ENCODE peak calls at places on chromosomes 3 and 15, in eight cellular contexts. R is DND-41, J is cardiac muscle cell, D is fibroblast of lung, X is lower lobe of right lung, H is right atrium auricular region, S is sigmoid colon, Z is body of pancreas. Y is an unnamed sample. For H3K27me3, the result is how much of the 10 kb centered on the place peaks cover.

GRCh38 chr3:1232276-1232675 is 139.5 kb downstream of the CNTN6 start:
- DNase-seq in J (no peak), X (no peak), D (no peak), R (no peak), Z (no peak), S (no peak), H (no peak), Y (no peak)

GRCh38 chr3:157130138-157130880 is 29.6 kb downstream of the CCNL1 start:
- DNase-seq in Z (peak), D (peak), H (peak), R (peak), X (peak), J (peak), S (peak), Y (peak)

GRCh38 chr3:29465836-29466235 is 185.0 kb downstream of the RBMS3 start:
- DNase-seq in H (no peak), D (peak), J (no peak), R (no peak), Z (no peak), S (no peak), X (no peak), Y (peak)

GRCh38 chr15:77983708-77984445 is 93.6 kb downstream of the TBC1D2B start:
- DNase-seq in S (peak), Z (no peak), H (no peak), X (no peak), J (no peak), R (no peak), D (peak), Y (no peak)

GRCh38 chr3:13013994-13014754 is 59.1 kb downstream of the IQSEC1 start:
- DNase-seq in H (no peak), J (no peak), Z (no peak), D (no peak), X (peak), S (peak), R (no peak), Y (no peak)

GRCh38 chr3:184315871-184316661 is 1.7 kb downstream of the EIF4G1 start:
- DNase-seq in Z (peak), X (no peak), R (no peak), D (peak), H (no peak), S (no peak), J (no peak), Y (no peak)

GRCh38 chr3:168273917-168274316 is 178.2 kb upstream of the GOLIM4 start:
- DNase-seq in X (no peak), R (no peak), Z (no peak), H (no peak), D (no peak), S (no peak), J (no peak), Y (no peak)

GRCh38 chr3:24365168-24365567 is 129.5 kb downstream of the THRB start:
- DNase-seq in D (peak), Z (peak), R (no peak), H (peak), X (no peak), S (no peak), J (no peak), Y (peak)

GRCh38 chr15:73897441-73898261 is 24.3 kb downstream of the TBC1D21 start:
- DNase-seq in J (peak), S (no peak), H (no peak), D (peak), R (peak), Z (peak), X (peak), Y (peak)

GRCh38 chr3:186670148-186670547 is 4.3 kb downstream of the HRG start:
- DNase-seq in J (no peak), R (no peak), H (no peak), D (no peak), Z (no peak), S (no peak), X (no peak), Y (no peak)

GRCh38 chr3:119500265-119500664 is 1.9 kb downstream of the TIMMDC1 start:
- DNase-seq in S (no peak), J (no peak), D (no peak), H (no peak), Z (no peak), R (no peak), X (no peak), Y (no peak)

GRCh38 chr15:80887148-80887547 is 102.5 kb downstream of the MESD start:
- DNase-seq in J (no peak), D (no peak), S (no peak), R (no peak), H (no peak), Z (no peak), X (no peak), Y (no peak)

GRCh38 chr3:69161587-69162196 is 39.3 kb upstream of the LMOD3 start:
- DNase-seq in Z (peak), H (no peak), D (peak), R (peak), S (no peak), J (peak), X (no peak), Y (peak)

GRCh38 chr3:140898340-140899180 is 43.1 kb upstream of the SLC25A36 start:
- DNase-seq in S (no peak), J (peak), D (peak), H (no peak), X (no peak), R (peak), Z (peak), Y (no peak)

GRCh38 chr15:101188517-101189340 is 63.1 kb downstream of the CHSY1 start:
- DNase-seq in Z (no peak), J (no peak), X (no peak), R (no peak), D (peak), S (no peak), H (no peak), Y (no peak)

GRCh38 chr3:46849098-46849631 is 14.1 kb downstream of the MYL3 start:
- DNase-seq in J (no peak), S (no peak), Z (peak), H (peak), X (no peak), R (no peak), D (no peak), Y (no peak)

GRCh38 chr15:31325432-31325975 is 1.1 kb upstream of the KLF13 start:
- DNase-seq in X (peak), S (peak), J (peak), D (peak), Z (peak), H (peak), R (peak), Y (peak)

GRCh38 chr3:109923431-109923830 is 586.1 kb upstream of the DPPA4 start:
- DNase-seq in J (no peak), X (no peak), H (no peak), R (no peak), D (no peak), Z (no peak), S (no peak), Y (no peak)

GRCh38 chr15:42084465-42085235 is 9.7 kb downstream of the PLA2G4D start:
- DNase-seq in X (peak), J (peak), D (peak), Z (peak), R (no peak), H (peak), S (no peak), Y (peak)

GRCh38 chr3:66481071-66482001 is 19.5 kb downstream of the LRIG1 start:
- DNase-seq in J (no peak), H (no peak), D (peak), R (no peak), X (no peak), S (no peak), Z (peak), Y (no peak)

GRCh38 chr3:196563721-196564225 is 4.6 kb downstream of the WDR53 start:
- DNase-seq in Z (no peak), J (no peak), H (no peak), S (no peak), D (no peak), X (no peak), R (no peak), Y (no peak)

GRCh38 chr15:85412956-85413854 is 32.8 kb downstream of the AKAP13 start:
- DNase-seq in S (peak), Z (peak), D (peak), H (peak), J (no peak), R (peak), X (peak), Y (peak)

GRCh38 chr15:43723151-43723550 is 23.1 kb upstream of the PDIA3 start:
- DNase-seq in Z (no peak), R (no peak), J (no peak), S (no peak), X (no peak), H (no peak), D (no peak), Y (no peak)
- H3K27me3 ChIP-seq in Z (under half), R (under half), J (under half), S (under half), X (under half), H (under half), D (under half), Y (under half)

DNA sequence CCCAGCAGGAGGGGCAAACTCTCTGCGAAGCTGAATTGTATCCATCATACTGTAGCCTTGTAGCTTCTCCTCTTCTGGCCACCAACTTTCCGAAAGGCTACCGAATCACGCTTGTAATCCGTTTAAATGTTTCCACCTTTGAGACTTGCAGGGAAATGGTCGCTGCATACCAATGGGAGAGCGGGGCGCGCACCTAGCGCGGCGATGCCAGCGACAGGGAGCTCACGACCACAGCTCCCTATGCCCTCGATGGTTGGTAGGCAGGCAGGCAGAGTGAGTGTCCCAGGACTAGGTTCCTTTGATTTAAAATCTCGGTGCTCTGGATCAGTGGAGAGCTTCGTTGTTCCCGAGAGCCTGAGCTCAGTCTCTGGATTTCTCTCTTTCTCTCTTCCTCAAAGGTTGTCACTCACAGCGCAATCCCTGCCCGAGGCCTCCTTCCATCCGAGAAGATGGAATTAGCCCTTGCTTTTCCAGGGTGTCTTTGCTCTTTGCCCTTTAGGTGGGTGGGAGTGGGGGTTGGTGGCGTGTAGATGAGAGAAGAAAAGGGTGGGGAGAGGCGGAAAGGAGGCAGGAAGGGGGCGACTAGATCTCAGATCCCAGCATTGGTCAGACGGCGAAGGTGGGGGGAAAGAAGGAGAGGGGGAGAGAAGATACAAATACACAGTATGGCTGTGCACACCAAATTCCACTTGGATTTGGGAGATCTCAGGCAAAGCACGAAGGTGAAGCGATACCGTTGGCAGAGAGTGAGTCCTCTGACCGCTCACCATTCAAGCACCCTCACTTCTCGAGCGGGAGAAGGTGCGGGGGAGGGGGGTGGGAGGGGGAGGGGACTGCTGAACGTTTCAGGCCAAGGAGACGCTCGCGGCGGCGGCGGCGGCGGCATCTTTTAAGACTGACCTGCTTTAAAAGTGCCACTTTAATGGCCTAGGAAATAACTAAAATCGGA is at the start of gene SLITRK3:
- DNase-seq in R (no peak), X (no peak), H (no peak), Z (no peak), S (no peak), D (peak), J (peak), Y (no peak)
- H3K4me3 ChIP-seq in R (no peak), X (peak), H (peak), Z (peak), S (peak), D (peak), J (peak), Y (peak)

GRCh38 chr15:29656636-29657475 is 165.4 kb downstream of the TJP1 start:
- DNase-seq in D (no peak), R (no peak), H (no peak), Z (peak), S (no peak), J (peak), X (no peak), Y (no peak)
- TF ChIP-seq CTCF in D (no peak), R (no peak), H (no peak), Z (no peak), S (no peak), J (no peak), X (no peak), Y (no peak)

DNA sequence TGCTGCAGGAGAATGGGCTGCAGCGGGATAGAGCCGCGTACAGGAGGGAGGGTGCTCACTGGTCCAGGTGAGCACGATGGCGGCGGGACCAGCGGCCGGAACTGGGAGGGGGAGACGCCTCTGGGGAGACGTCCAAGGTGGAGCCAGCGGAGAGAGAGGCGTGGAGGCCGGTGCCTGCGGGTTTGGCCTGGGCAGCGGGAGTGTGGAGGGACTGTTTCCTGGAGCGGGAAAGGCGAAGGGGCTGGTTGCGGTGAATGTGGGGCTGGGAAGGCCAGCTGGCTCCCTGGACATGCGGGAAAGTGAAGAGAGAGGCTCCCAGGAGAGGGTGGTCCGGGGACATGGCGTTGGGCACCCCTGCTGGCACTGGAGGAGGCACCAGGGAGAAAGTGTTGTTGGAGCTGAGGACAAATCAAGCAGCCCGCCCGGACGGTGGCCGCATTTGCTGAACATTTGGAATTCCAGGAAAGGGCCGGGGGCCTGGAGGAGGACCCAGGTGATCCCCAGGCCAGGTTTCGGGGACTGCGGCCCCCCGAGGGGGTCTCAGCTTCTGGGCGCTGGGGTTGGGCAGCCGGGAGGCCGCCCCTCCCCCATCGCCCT is 34.3 kb downstream of the DNAJB8 start:
- DNase-seq in S (no peak), R (no peak), J (no peak), Z (peak), X (no peak), D (no peak), H (no peak), Y (no peak)
- H3K27me3 ChIP-seq in S (under half), R (under half), J (half or more), Z (under half), X (under half), D (under half), H (under half), Y (half or more)